ENCODE peak calls at places on chromosomes 6 and 20, in four cellular contexts. H, C, E and X are unnamed samples.

GRCh38 chr6:20232188-20232587 is 19.9 kb upstream of the MBOAT1 start:
- DNase-seq in H (no peak), C (no peak), E (no peak), X (no peak)

GRCh38 chr20:48759631-48760245 is 68.1 kb downstream of the PREX1 start:
- DNase-seq in H (no peak), C (no peak), E (no peak), X (no peak)

GRCh38 chr6:166707045-166707444 is 80.0 kb upstream of the RPS6KA2 start:
- DNase-seq in H (peak), C (peak), E (peak), X (peak)

GRCh38 chr20:46558511-46558959 is 8.1 kb upstream of the OCSTAMP start:
- DNase-seq in H (no peak), C (peak), E (no peak), X (peak)

GRCh38 chr6:146741609-146742008 is 142.8 kb downstream of the ADGB start:
- DNase-seq in H (no peak), C (peak), E (no peak), X (no peak)

GRCh38 chr6:147227770-147228320 is 23.6 kb downstream of the STXBP5 start:
- DNase-seq in H (no peak), C (no peak), E (no peak), X (no peak)

GRCh38 chr20:1844723-1845523 is 50.3 kb upstream of the SIRPA start:
- DNase-seq in H (peak), C (peak), E (peak), X (peak)

GRCh38 chr6:155444120-155444917 is 11.3 kb downstream of the NOX3 start:
- DNase-seq in H (no peak), C (peak), E (no peak), X (peak)

GRCh38 chr20:400121-400450 is 8.0 kb upstream of the RBCK1 start:
- DNase-seq in H (no peak), C (no peak), E (no peak), X (no peak)

GRCh38 chr20:1122388-1123315 is 4.2 kb downstream of the PSMF1 start:
- DNase-seq in H (peak), C (peak), E (peak), X (peak)

GRCh38 chr6:111774346-111774703 is 98.9 kb downstream of the FYN start:
- DNase-seq in H (no peak), C (no peak), E (no peak), X (peak)

GRCh38 chr6:102986086-102986485 is 1592.6 kb downstream of the GRIK2 start:
- DNase-seq in H (no peak), C (no peak), E (no peak), X (no peak)

GRCh38 chr6:146833157-146833556 is 234.4 kb downstream of the ADGB start:
- DNase-seq in H (no peak), C (no peak), E (no peak), X (no peak)

GRCh38 chr20:41559658-41560057 is 58.5 kb downstream of the CHD6 start:
- DNase-seq in H (no peak), C (no peak), E (no peak), X (no peak)

GRCh38 chr20:61993058-61993457 is 72.6 kb downstream of the TAF4 start:
- DNase-seq in H (no peak), C (no peak), E (no peak), X (no peak)

GRCh38 chr20:44112889-44113641 is 73.9 kb downstream of the JPH2 start:
- DNase-seq in H (no peak), C (no peak), E (no peak), X (no peak)

GRCh38 chr6:138403324-138403800 is 661 bp upstream of the HEBP2 start:
- DNase-seq in H (peak), C (no peak), E (peak), X (no peak)

GRCh38 chr20:57180954-57181353 is 85.5 kb downstream of the BMP7 start:
- DNase-seq in H (no peak), C (no peak), E (no peak), X (no peak)

GRCh38 chr6:53795254-53795701 is 473 bp downstream of the LRRC1 start:
- DNase-seq in H (no peak), C (no peak), E (no peak), X (no peak)

GRCh38 chr6:15066433-15067337 is 179.2 kb upstream of the JARID2 start:
- DNase-seq in H (peak), C (peak), E (peak), X (peak)

GRCh38 chr6:138662474-138662873 is 111.1 kb upstream of the CCDC28A start:
- DNase-seq in H (no peak), C (peak), E (no peak), X (no peak)

GRCh38 chr20:34543457-34544056 is 15.0 kb upstream of the MAP1LC3A start:
- DNase-seq in H (no peak), C (no peak), E (no peak), X (no peak)

GRCh38 chr6:11730645-11731044 is 48.0 kb downstream of the ADTRP start:
- DNase-seq in H (no peak), C (no peak), E (no peak), X (no peak)

GRCh38 chr6:41652876-41653641 is 14.8 kb downstream of the MDFI start:
- DNase-seq in H (peak), C (peak), E (peak), X (no peak)

GRCh38 chr20:36017034-36017951 is 48.9 kb downstream of the CNBD2 start:
- DNase-seq in H (peak), C (peak), E (peak), X (peak)

GRCh38 chr20:47802975-47803374 is 17.7 kb upstream of the SULF2 start:
- DNase-seq in H (no peak), C (no peak), E (no peak), X (no peak)

GRCh38 chr20:36880741-36881250 is 4.9 kb downstream of the TLDC2 start:
- DNase-seq in H (no peak), C (no peak), E (no peak), X (no peak)

GRCh38 chr6:85483041-85483700 is 33.3 kb downstream of the NT5E start:
- DNase-seq in H (peak), C (peak), E (peak), X (peak)

GRCh38 chr6:85479221-85479620 is 29.3 kb downstream of the NT5E start:
- DNase-seq in H (no peak), C (no peak), E (no peak), X (no peak)

GRCh38 chr20:20664795-20665194 is 47.6 kb downstream of the RALGAPA2 start:
- DNase-seq in H (no peak), C (peak), E (no peak), X (peak)

GRCh38 chr6:31402324-31403282 is 792 bp upstream of the MICA start:
- DNase-seq in H (peak), C (no peak), E (no peak), X (peak)

GRCh38 chr6:44489912-44490604 is 102.6 kb downstream of the CDC5L start:
- DNase-seq in H (no peak), C (peak), E (no peak), X (peak)

GRCh38 chr6:44128020-44128917 is 915 bp downstream of the TMEM63B start:
- DNase-seq in H (peak), C (no peak), E (peak), X (no peak)

GRCh38 chr6:27400877-27401642 is 12.5 kb downstream of the ZNF391 start:
- DNase-seq in H (no peak), C (no peak), E (no peak), X (no peak)

GRCh38 chr6:30686908-30687658 is 638 bp upstream of the PPP1R18 start:
- DNase-seq in H (peak), C (peak), E (peak), X (peak)

GRCh38 chr6:81938014-81938761 is 185.7 kb upstream of the TENT5A start:
- DNase-seq in H (no peak), C (peak), E (no peak), X (peak)

GRCh38 chr6:19492631-19493030 is 344.5 kb upstream of the ID4 start:
- DNase-seq in H (no peak), C (no peak), E (no peak), X (peak)

GRCh38 chr20:16018881-16019280 is 554.4 kb downstream of the KIF16B start:
- DNase-seq in H (no peak), C (no peak), E (no peak), X (no peak)

GRCh38 chr20:49674383-49675352 is 39.0 kb downstream of the B4GALT5 start:
- DNase-seq in H (no peak), C (peak), E (no peak), X (peak)

GRCh38 chr6:8588176-8588575 is 152.8 kb upstream of the SLC35B3 start:
- DNase-seq in H (no peak), C (no peak), E (no peak), X (no peak)

DNA sequence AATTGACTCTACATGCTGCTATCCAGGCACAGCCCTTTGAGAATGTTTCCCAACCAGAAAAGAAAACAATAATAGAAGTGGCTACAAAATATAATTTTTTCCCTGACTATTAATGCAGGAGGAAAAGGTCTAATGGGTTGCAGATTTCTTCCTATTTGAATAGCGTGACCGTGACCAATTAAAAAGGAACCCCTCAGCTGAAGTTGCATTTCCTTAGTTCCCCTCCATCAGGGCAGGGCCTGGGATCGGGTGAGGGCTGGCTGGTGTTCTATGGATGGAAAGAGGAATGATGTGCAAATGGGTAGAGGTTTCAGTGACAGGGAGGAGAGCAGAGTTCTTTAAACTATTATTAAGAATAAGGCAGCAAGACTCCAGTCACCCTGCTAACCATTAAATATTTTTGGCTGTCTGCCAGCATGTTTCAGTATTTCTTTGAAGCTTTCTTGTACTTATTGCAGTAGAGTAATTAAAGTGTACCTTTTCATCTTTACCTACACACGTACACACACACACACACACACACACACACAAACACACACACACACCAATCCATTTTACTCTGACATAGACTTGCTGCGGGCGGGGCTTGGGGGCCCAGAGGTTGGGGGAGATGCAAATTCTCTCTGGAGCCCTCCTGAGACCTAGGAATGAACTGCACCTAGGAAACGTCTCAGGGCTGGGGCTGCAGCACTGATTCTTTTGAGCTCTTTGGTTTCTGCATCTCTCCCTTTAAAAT is 154.8 kb upstream of the SLC35B3 start:
- DNase-seq in H (no peak), C (no peak), E (no peak), X (no peak)
- H3K4me3 ChIP-seq in H (no peak), C (no peak), E (no peak), X (no peak)

GRCh38 chr6:108846628-108847027 is 1.6 kb upstream of the ARMC2 start:
- DNase-seq in H (no peak), C (no peak), E (no peak), X (no peak)

GRCh38 chr6:108844632-108845031 is 3.6 kb upstream of the ARMC2 start:
- DNase-seq in H (no peak), C (no peak), E (no peak), X (no peak)

GRCh38 chr6:108847738-108848115 is 495 bp upstream of the ARMC2 start:
- DNase-seq in H (no peak), C (no peak), E (no peak), X (no peak)

GRCh38 chr6:108850669-108851467 is 2.6 kb downstream of the ARMC2 start:
- DNase-seq in H (no peak), C (no peak), E (peak), X (no peak)

GRCh38 chr6:108848116-108848868 is at the start of gene ARMC2:
- DNase-seq in H (peak), C (peak), E (peak), X (peak)
- TF ChIP-seq CTCF in H (no peak), C (no peak), E (no peak), X (no peak)

GRCh38 chr6:84329077-84329476 is 101.6 kb upstream of the CEP162 start:
- DNase-seq in H (no peak), C (no peak), E (no peak), X (no peak)

GRCh38 chr6:84330325-84330724 is 102.9 kb upstream of the CEP162 start:
- DNase-seq in H (no peak), C (no peak), E (no peak), X (no peak)

GRCh38 chr6:84332139-84333034 is 104.9 kb upstream of the CEP162 start:
- DNase-seq in H (no peak), C (no peak), E (no peak), X (no peak)

DNA sequence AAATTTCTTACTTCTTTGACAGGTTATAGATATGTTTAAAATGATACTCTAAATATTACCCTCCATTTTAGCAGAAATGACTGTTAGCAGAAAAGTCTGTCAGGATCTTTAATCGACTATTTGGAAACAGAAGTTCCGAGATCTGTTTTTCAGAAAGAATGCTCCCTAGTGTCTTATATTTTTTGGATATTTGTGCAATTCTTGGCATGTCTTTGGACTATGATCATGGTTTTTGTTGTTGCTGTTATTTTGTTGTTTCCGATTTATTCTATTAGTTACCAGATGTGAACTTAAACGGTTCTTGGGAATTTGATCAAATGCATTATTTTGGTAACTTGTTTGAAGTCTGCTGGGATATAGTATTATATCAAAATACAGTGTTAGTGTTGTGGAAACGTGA is 106.4 kb upstream of the CEP162 start:
- DNase-seq in H (no peak), C (no peak), E (no peak), X (no peak)
- H3K4me3 ChIP-seq in H (no peak), C (no peak), E (no peak), X (no peak)

GRCh38 chr6:134822920-134823430 is 126.9 kb downstream of the ALDH8A1 start:
- DNase-seq in H (peak), C (peak), E (peak), X (peak)
- TF ChIP-seq CTCF in H (peak), C (peak), E (peak), X (peak)

DNA sequence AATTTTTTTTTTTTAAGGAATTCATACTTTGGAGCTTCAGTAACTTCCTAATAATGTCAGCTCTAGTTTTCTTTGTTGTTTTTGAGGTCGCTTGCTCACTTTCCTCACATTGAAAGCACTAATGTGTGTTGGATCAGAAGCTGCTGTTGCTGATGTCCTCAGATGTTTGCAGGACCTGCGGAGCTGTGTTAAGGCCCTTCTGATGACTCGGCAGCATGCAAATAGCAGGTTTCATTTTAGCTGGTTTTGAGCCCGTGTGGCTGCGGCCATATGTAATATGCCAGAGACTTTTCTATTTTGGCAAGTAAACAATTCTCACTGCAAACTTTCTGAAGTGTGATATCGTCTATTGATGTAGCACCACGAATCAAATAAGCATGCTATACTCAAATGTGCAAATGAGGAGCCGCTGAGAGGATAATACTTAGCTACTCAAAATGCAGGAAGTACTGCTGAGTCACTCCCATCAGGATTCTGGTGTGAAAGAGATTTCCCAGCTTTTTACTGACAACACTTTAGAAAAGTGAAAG is 187.8 kb downstream of the SASH1 start:
- DNase-seq in H (no peak), C (peak), E (no peak), X (peak)
- H3K4me3 ChIP-seq in H (no peak), C (peak), E (peak), X (peak)

GRCh38 chr6:75243333-75244062 is at the start of gene COX7A2:
- DNase-seq in H (peak), C (peak), E (peak), X (peak)
- TF ChIP-seq CTCF in H (no peak), C (no peak), E (no peak), X (no peak)

GRCh38 chr6:3456395-3456767 is 469 bp downstream of the SLC22A23 start:
- DNase-seq in H (no peak), C (no peak), E (no peak), X (no peak)

GRCh38 chr6:3453410-3453809 is 3.4 kb downstream of the SLC22A23 start:
- DNase-seq in H (no peak), C (no peak), E (no peak), X (no peak)

GRCh38 chr6:3454206-3455016 is 2.4 kb downstream of the SLC22A23 start:
- DNase-seq in H (no peak), C (no peak), E (no peak), X (no peak)

GRCh38 chr6:3455490-3456394 is 1.1 kb downstream of the SLC22A23 start:
- DNase-seq in H (peak), C (no peak), E (peak), X (no peak)

GRCh38 chr6:3455121-3455489 is 1.7 kb downstream of the SLC22A23 start:
- DNase-seq in H (no peak), C (no peak), E (no peak), X (no peak)
- H3K4me3 ChIP-seq in H (peak), C (peak), E (peak), X (peak)